ENCODE peak calls at places on chromosomes 1 and 21, in seven cellular contexts. One of them, this sample, is unnamed.

GRCh38 chr1:85297855-85298629 is 21.6 kb upstream of the BCL10 start:
- DNase-seq in IMR-90: peak
- DNase-seq in K562: no peak
- DNase-seq in HCT116: peak
- DNase-seq in HepG2: peak
- DNase-seq in H1: no peak
- DNase-seq in GM12878: peak
- DNase-seq in this sample: peak

GRCh38 chr1:76770979-76771378 is 96.3 kb upstream of the ST6GALNAC5 start:
- DNase-seq in IMR-90: no peak
- DNase-seq in K562: no peak
- DNase-seq in HCT116: no peak
- DNase-seq in HepG2: no peak
- DNase-seq in H1: no peak
- DNase-seq in GM12878: no peak
- DNase-seq in this sample: no peak

GRCh38 chr21:44401386-44402160 is 48.2 kb downstream of the TRPM2 start:
- DNase-seq in IMR-90: no peak
- DNase-seq in K562: no peak
- DNase-seq in HCT116: no peak
- DNase-seq in HepG2: no peak
- DNase-seq in H1: no peak
- DNase-seq in GM12878: no peak
- DNase-seq in this sample: no peak

GRCh38 chr1:84946631-84947030 is 50.3 kb downstream of the MCOLN2 start:
- DNase-seq in IMR-90: peak
- DNase-seq in K562: no peak
- DNase-seq in HCT116: no peak
- DNase-seq in HepG2: no peak
- DNase-seq in H1: no peak
- DNase-seq in GM12878: no peak
- DNase-seq in this sample: no peak

GRCh38 chr1:7912743-7913557 is 27.7 kb downstream of the TNFRSF9 start:
- DNase-seq in IMR-90: no peak
- DNase-seq in K562: no peak
- DNase-seq in HCT116: peak
- DNase-seq in HepG2: no peak
- DNase-seq in H1: no peak
- DNase-seq in GM12878: no peak
- DNase-seq in this sample: no peak

GRCh38 chr1:85822696-85823095 is 114.5 kb upstream of the ZNHIT6 start:
- DNase-seq in IMR-90: no peak
- DNase-seq in K562: no peak
- DNase-seq in HCT116: no peak
- DNase-seq in HepG2: no peak
- DNase-seq in H1: no peak
- DNase-seq in GM12878: no peak
- DNase-seq in this sample: no peak

GRCh38 chr1:52296345-52296744 is 69.7 kb downstream of the CC2D1B start:
- DNase-seq in IMR-90: peak
- DNase-seq in K562: peak
- DNase-seq in HCT116: peak
- DNase-seq in HepG2: peak
- DNase-seq in H1: no peak
- DNase-seq in GM12878: peak
- DNase-seq in this sample: peak

GRCh38 chr1:52665173-52666020 is 32.4 kb downstream of the SHISAL2A start:
- DNase-seq in IMR-90: no peak
- DNase-seq in K562: no peak
- DNase-seq in HCT116: no peak
- DNase-seq in HepG2: no peak
- DNase-seq in H1: no peak
- DNase-seq in GM12878: no peak
- DNase-seq in this sample: no peak

GRCh38 chr1:53616927-53617326 is 122.0 kb downstream of the GLIS1 start:
- DNase-seq in IMR-90: peak
- DNase-seq in K562: no peak
- DNase-seq in HCT116: no peak
- DNase-seq in HepG2: no peak
- DNase-seq in H1: no peak
- DNase-seq in GM12878: no peak
- DNase-seq in this sample: no peak

GRCh38 chr1:32988665-32989064 is 24.1 kb upstream of the RNF19B start:
- DNase-seq in IMR-90: peak
- DNase-seq in K562: no peak
- DNase-seq in HCT116: no peak
- DNase-seq in HepG2: no peak
- DNase-seq in H1: no peak
- DNase-seq in GM12878: no peak
- DNase-seq in this sample: no peak

GRCh38 chr1:81432654-81433109 is 368.1 kb upstream of the ADGRL2 start:
- DNase-seq in IMR-90: no peak
- DNase-seq in K562: no peak
- DNase-seq in HCT116: no peak
- DNase-seq in HepG2: no peak
- DNase-seq in H1: no peak
- DNase-seq in GM12878: no peak
- DNase-seq in this sample: no peak

GRCh38 chr1:96722161-96722908 is 751 bp downstream of the PTBP2 start:
- DNase-seq in IMR-90: peak
- DNase-seq in K562: peak
- DNase-seq in HCT116: no peak
- DNase-seq in HepG2: peak
- DNase-seq in H1: peak
- DNase-seq in GM12878: no peak
- DNase-seq in this sample: peak

GRCh38 chr1:45620588-45621500 is 3.0 kb downstream of the CCDC17 start:
- DNase-seq in IMR-90: no peak
- DNase-seq in K562: no peak
- DNase-seq in HCT116: no peak
- DNase-seq in HepG2: no peak
- DNase-seq in H1: peak
- DNase-seq in GM12878: no peak
- DNase-seq in this sample: no peak

GRCh38 chr1:230268371-230269170 is 157.6 kb downstream of the PGBD5 start:
- DNase-seq in IMR-90: peak
- DNase-seq in K562: peak
- DNase-seq in HCT116: peak
- DNase-seq in HepG2: peak
- DNase-seq in H1: peak
- DNase-seq in GM12878: no peak
- DNase-seq in this sample: peak

GRCh38 chr1:226158983-226159382 is 27.6 kb downstream of the ACBD3 start:
- DNase-seq in IMR-90: no peak
- DNase-seq in K562: no peak
- DNase-seq in HCT116: no peak
- DNase-seq in HepG2: no peak
- DNase-seq in H1: no peak
- DNase-seq in GM12878: no peak
- DNase-seq in this sample: no peak

GRCh38 chr1:193807208-193807607 is 620.8 kb upstream of the B3GALT2 start:
- DNase-seq in IMR-90: no peak
- DNase-seq in K562: no peak
- DNase-seq in HCT116: no peak
- DNase-seq in HepG2: no peak
- DNase-seq in H1: no peak
- DNase-seq in GM12878: no peak
- DNase-seq in this sample: no peak

GRCh38 chr1:26706315-26706714 is 10.5 kb downstream of the ARID1A start:
- DNase-seq in IMR-90: no peak
- DNase-seq in K562: no peak
- DNase-seq in HCT116: no peak
- DNase-seq in HepG2: peak
- DNase-seq in H1: no peak
- DNase-seq in GM12878: no peak
- DNase-seq in this sample: no peak
- TF ChIP-seq CEBPB in IMR-90: no peak
- TF ChIP-seq CEBPB in K562: no peak
- TF ChIP-seq CEBPB in HCT116: no peak
- TF ChIP-seq CEBPB in HepG2: no peak
- TF ChIP-seq CEBPB in H1: no peak
- TF ChIP-seq CEBPB in GM12878: no peak
- TF ChIP-seq CEBPB in this sample: no peak

DNA sequence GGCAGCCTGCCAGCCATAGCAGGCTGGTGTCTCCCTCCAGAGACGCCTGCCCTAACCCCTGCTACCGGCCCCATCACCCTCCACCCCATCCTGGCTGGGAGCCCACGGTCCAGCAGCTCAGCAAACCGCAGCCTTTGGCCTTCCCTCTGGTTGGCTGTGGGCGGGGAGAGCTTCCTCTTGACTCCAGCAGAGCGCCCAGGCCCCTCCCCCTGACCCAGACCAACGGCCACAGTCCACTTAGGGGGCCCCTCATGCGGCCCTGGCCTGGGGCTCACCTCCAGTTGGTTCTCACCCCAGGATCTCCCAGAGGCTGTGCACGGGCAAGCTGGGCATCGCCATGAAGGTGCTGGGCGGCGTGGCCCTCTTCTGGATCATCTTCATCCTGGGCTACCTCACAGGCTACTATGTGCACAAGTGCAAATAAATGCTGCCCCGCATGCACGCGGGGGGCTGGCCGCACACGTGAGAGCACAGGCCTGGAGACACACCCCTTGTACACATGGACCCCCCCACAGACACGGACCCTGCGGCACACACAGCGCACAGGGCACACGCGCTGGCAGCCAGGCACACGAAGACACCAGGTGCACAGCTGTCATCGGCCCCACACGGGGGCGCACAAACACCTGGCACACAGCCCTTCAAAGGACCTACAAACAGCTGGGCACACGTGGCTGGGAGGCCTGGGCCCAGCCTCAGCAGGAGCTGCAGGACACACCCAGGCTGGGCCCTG is 3.1 kb downstream of the SMIM1 start:
- DNase-seq in IMR-90: peak
- DNase-seq in K562: peak
- DNase-seq in HCT116: peak
- DNase-seq in HepG2: peak
- DNase-seq in H1: no peak
- DNase-seq in GM12878: no peak
- DNase-seq in this sample: peak
- TF ChIP-seq CTCF in IMR-90: peak
- TF ChIP-seq CTCF in K562: peak
- TF ChIP-seq CTCF in HCT116: peak
- TF ChIP-seq CTCF in HepG2: peak
- TF ChIP-seq CTCF in H1: peak
- TF ChIP-seq CTCF in GM12878: peak
- TF ChIP-seq CTCF in this sample: peak

GRCh38 chr21:35204125-35204524 is 155.0 kb upstream of the RUNX1 start:
- DNase-seq in IMR-90: peak
- DNase-seq in K562: no peak
- DNase-seq in HCT116: no peak
- DNase-seq in HepG2: no peak
- DNase-seq in H1: no peak
- DNase-seq in GM12878: no peak
- DNase-seq in this sample: no peak

GRCh38 chr21:35201799-35202198 is 152.7 kb upstream of the RUNX1 start:
- DNase-seq in IMR-90: no peak
- DNase-seq in K562: no peak
- DNase-seq in HCT116: no peak
- DNase-seq in HepG2: no peak
- DNase-seq in H1: no peak
- DNase-seq in GM12878: no peak
- DNase-seq in this sample: no peak

GRCh38 chr21:35204850-35205564 is 155.9 kb upstream of the RUNX1 start:
- DNase-seq in IMR-90: peak
- DNase-seq in K562: peak
- DNase-seq in HCT116: no peak
- DNase-seq in HepG2: no peak
- DNase-seq in H1: no peak
- DNase-seq in GM12878: no peak
- DNase-seq in this sample: no peak

GRCh38 chr21:35202431-35202830 is 153.3 kb upstream of the RUNX1 start:
- DNase-seq in IMR-90: peak
- DNase-seq in K562: no peak
- DNase-seq in HCT116: no peak
- DNase-seq in HepG2: no peak
- DNase-seq in H1: no peak
- DNase-seq in GM12878: no peak
- DNase-seq in this sample: no peak

DNA sequence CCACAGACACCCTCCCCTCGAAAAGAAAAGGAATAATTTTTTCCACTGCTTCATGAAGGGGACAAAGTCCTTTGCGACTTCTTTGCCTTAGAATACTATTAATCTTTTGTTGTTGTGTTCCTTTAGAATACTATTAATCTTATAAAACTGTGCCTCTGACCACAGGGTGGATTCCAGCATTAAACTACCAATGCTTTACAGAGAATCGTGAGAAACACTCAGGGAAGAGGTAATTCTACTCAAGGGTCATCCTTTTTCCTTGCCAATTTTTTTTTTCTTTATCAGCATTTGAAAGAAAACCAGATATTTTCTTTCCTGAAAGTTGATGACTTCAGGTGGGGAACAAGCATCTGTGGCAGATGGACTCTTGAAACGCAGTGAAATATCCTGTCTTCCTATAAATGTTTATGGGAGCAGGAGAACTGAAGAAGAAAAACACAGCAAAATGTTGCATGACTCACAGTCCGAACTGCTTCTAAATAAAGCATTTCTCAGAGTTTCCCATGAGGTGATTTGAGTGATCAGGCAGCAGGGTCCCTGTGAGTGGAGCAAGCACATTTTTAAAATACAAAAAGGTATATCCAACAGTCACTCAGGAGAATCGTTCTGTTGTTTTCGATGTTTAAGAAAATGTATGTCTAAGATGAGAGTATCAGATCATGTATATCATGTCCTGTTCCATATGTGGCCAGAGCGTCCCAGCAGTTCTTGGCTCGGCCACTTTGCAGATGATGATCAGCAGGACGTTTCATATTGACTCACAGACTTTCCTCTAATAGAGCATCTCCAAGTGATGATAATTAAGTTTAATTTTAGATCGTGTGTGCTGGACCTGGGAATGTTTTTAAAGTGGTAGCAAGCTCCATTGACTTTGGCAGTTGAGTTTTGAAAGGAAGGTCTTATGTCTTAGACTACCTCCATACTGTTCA is 154.3 kb upstream of the RUNX1 start:
- DNase-seq in IMR-90: peak
- DNase-seq in K562: no peak
- DNase-seq in HCT116: no peak
- DNase-seq in HepG2: no peak
- DNase-seq in H1: no peak
- DNase-seq in GM12878: no peak
- DNase-seq in this sample: no peak
- TF ChIP-seq CEBPB in IMR-90: peak
- TF ChIP-seq CEBPB in K562: no peak
- TF ChIP-seq CEBPB in HCT116: no peak
- TF ChIP-seq CEBPB in HepG2: no peak
- TF ChIP-seq CEBPB in H1: no peak
- TF ChIP-seq CEBPB in GM12878: no peak
- TF ChIP-seq CEBPB in this sample: no peak

DNA sequence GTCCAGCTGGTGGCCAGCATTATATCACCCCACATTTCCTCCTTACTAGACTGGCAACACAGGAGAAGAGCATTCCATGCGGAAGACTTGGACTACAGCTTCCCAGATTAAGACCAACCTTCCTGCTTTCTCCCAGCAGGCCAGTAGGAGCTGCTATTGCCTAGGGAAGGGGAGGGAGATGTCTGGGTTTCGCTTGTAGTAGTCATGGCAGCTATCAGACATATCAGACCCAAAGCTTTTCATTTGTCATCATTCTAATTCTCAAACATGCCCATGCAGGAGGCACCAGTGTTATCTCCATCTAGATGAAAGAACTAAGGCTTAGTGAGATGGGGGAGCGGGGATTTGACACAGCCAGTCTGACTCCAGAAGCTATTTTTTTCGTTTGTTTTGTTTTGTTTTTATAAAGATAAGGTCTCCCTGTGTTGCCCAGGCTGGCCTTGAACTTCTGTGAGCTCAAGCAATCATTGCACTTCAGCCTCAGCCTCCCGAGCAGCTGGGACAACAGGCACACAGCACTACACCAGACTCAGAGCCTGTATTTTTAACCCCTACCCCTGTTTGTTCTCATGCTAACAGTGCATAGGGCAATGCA is 4.5 kb downstream of the PLA2G2A start:
- DNase-seq in IMR-90: peak
- DNase-seq in K562: peak
- DNase-seq in HCT116: peak
- DNase-seq in HepG2: peak
- DNase-seq in H1: peak
- DNase-seq in GM12878: no peak
- DNase-seq in this sample: peak
- TF ChIP-seq CTCF in IMR-90: peak
- TF ChIP-seq CTCF in K562: peak
- TF ChIP-seq CTCF in HCT116: peak
- TF ChIP-seq CTCF in HepG2: peak
- TF ChIP-seq CTCF in H1: peak
- TF ChIP-seq CTCF in GM12878: peak
- TF ChIP-seq CTCF in this sample: peak